ENCODE peak calls at places on chromosome 2, in four cellular contexts. M is CD8-positive, alpha-beta T cell; E is SK-N-SH; B is fibroblast of lung. P is an unnamed sample.

GRCh38 chr2:217559084-217559483 is 443.7 kb downstream of the TNS1 start:
- DNase-seq in M (no peak), E (no peak), B (no peak), P (no peak)

GRCh38 chr2:110873056-110873502 is 140.7 kb downstream of the ACOXL start:
- DNase-seq in M (no peak), E (no peak), B (no peak), P (no peak)

GRCh38 chr2:65227035-65227470 is 578 bp upstream of the ACTR2 start:
- DNase-seq in M (no peak), E (no peak), B (no peak), P (no peak)

GRCh38 chr2:85631316-85631715 is 15.3 kb downstream of the USP39 start:
- DNase-seq in M (no peak), E (no peak), B (no peak), P (no peak)

GRCh38 chr2:239265681-239266435 is 135.0 kb downstream of the HDAC4 start:
- DNase-seq in M (peak), E (no peak), B (no peak), P (no peak)

GRCh38 chr2:168635065-168635577 is 167.3 kb upstream of the NOSTRIN start:
- DNase-seq in M (no peak), E (peak), B (peak), P (no peak)

GRCh38 chr2:218218409-218219185 is 1.6 kb downstream of the ARPC2 start:
- DNase-seq in M (no peak), E (peak), B (no peak), P (no peak)

GRCh38 chr2:203225423-203226039 is 13.3 kb upstream of the CYP20A1 start:
- DNase-seq in M (no peak), E (no peak), B (peak), P (no peak)

GRCh38 chr2:13522917-13523821 is 806.4 kb downstream of the TRIB2 start:
- DNase-seq in M (no peak), E (no peak), B (no peak), P (no peak)

GRCh38 chr2:150716186-150716585 is 228.7 kb upstream of the RND3 start:
- DNase-seq in M (no peak), E (no peak), B (no peak), P (no peak)

GRCh38 chr2:102436284-102436683 is 13.3 kb downstream of the IL18RAP start:
- DNase-seq in M (no peak), E (no peak), B (peak), P (no peak)

GRCh38 chr2:132617989-132618388 is 52.0 kb downstream of the LYPD1 start:
- DNase-seq in M (no peak), E (no peak), B (no peak), P (no peak)

GRCh38 chr2:5699963-5700362 is 7.8 kb downstream of the SOX11 start:
- DNase-seq in M (no peak), E (no peak), B (no peak), P (no peak)

GRCh38 chr2:46002507-46002883 is 294.7 kb upstream of the EPAS1 start:
- DNase-seq in M (no peak), E (no peak), B (peak), P (no peak)

DNA sequence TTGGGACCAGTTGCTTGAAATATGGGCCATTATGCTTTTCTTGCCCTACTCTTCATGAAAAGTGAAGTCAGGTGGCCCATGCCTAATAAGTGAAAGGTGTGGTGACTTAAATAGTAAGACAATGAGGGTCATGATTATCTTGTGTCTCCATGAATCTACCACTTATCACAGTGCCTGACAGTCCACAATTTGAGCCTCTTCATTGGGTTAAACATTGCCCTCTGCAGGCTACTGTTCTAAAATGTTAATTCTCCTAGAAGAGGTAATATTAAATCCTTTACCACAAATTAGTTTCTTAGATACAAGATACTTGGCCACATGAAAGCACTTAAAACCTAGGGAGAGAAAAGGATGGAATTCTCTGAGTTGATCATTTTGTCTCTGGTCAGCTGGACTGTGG is 4.0 kb downstream of the EGR4 start:
- DNase-seq in M (no peak), E (no peak), B (no peak), P (no peak)
- TF ChIP-seq CTCF in M (no peak), E (no peak), B (peak), P (no peak)

GRCh38 chr2:134218414-134218813 is 35.5 kb upstream of the MGAT5 start:
- DNase-seq in M (no peak), E (no peak), B (no peak), P (no peak)

GRCh38 chr2:134218928-134219707 is 34.8 kb upstream of the MGAT5 start:
- DNase-seq in M (peak), E (no peak), B (no peak), P (no peak)

GRCh38 chr2:134217316-134217715 is 36.6 kb upstream of the MGAT5 start:
- DNase-seq in M (no peak), E (no peak), B (no peak), P (no peak)

GRCh38 chr2:134216152-134216829 is 37.6 kb upstream of the MGAT5 start:
- DNase-seq in M (no peak), E (no peak), B (no peak), P (no peak)

GRCh38 chr2:134217924-134218323 is 35.9 kb upstream of the MGAT5 start:
- DNase-seq in M (no peak), E (no peak), B (no peak), P (no peak)
- H3K27ac ChIP-seq in M (no peak), E (no peak), B (no peak), P (no peak)

DNA sequence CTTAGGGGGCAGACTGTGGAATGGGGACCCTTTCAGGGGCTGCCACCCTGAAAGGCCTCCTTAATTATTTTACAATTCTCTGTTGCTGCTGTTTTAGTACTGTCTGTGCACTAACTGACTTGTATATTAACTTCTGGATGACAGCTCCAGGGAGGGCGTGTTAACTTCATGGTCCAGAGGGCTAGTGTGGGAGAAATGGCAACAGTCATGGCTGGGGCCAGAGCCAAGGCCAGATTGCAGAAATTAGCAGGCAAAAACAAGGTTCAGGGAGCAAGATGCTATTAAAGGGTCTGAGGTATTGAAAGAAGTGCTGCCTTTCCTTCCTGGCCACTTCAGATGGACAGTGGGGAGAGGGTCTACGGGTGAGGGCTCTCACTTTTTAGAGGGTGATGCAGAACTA is 9.1 kb downstream of the WIPF1 start:
- DNase-seq in M (peak), E (no peak), B (no peak), P (no peak)
- TF ChIP-seq CTCF in M (no peak), E (no peak), B (no peak), P (no peak)

GRCh38 chr2:73106791-73107190 is 6.0 kb downstream of the RAB11FIP5 start:
- DNase-seq in M (no peak), E (no peak), B (no peak), P (no peak)
- H3K27ac ChIP-seq in M (no peak), E (no peak), B (peak), P (no peak)

GRCh38 chr2:105383456-105383855 is 15.4 kb downstream of the FHL2 start:
- DNase-seq in M (no peak), E (no peak), B (no peak), P (no peak)

GRCh38 chr2:105385703-105386540 is 12.9 kb downstream of the FHL2 start:
- DNase-seq in M (no peak), E (no peak), B (no peak), P (no peak)

GRCh38 chr2:105382177-105382576 is 16.7 kb downstream of the FHL2 start:
- DNase-seq in M (no peak), E (no peak), B (no peak), P (no peak)

GRCh38 chr2:105384861-105385260 is 14.0 kb downstream of the FHL2 start:
- DNase-seq in M (no peak), E (no peak), B (no peak), P (no peak)

DNA sequence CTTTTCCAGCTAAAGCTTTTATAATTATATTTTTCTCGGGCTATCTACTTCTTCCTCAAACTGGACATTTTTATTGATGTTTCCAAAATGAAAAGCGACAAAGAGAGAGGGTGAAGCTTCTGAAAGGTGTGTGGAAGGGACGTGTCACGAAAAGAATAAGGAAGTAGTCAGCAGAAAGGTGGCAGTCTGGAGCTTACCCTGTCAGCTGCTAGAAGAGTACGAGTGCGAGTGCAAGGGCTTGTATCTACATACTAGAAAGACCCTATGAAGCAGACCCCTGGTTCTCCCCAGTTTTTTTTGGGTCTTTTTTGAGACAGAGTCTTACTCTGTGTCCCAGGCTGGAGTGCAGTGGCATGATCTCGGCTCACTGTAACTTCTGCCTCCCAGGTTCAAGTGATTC is 14.6 kb downstream of the FHL2 start:
- DNase-seq in M (no peak), E (no peak), B (no peak), P (no peak)
- TF ChIP-seq CTCF in M (no peak), E (no peak), B (no peak), P (no peak)

GRCh38 chr2:227616631-227617030 is 667 bp upstream of the SCYGR4 start:
- DNase-seq in M (no peak), E (no peak), B (no peak), P (no peak)
- H3K27ac ChIP-seq in M (no peak), E (no peak), B (no peak), P (no peak)

GRCh38 chr2:191869178-191869577 is 22.3 kb upstream of the CAVIN2 start:
- DNase-seq in M (no peak), E (no peak), B (peak), P (no peak)

GRCh38 chr2:191866675-191867506 is 20.0 kb upstream of the CAVIN2 start:
- DNase-seq in M (no peak), E (no peak), B (peak), P (peak)

GRCh38 chr2:191867507-191867847 is 20.6 kb upstream of the CAVIN2 start:
- DNase-seq in M (no peak), E (no peak), B (no peak), P (no peak)

GRCh38 chr2:191869781-191870180 is 22.9 kb upstream of the CAVIN2 start:
- DNase-seq in M (no peak), E (no peak), B (peak), P (no peak)

DNA sequence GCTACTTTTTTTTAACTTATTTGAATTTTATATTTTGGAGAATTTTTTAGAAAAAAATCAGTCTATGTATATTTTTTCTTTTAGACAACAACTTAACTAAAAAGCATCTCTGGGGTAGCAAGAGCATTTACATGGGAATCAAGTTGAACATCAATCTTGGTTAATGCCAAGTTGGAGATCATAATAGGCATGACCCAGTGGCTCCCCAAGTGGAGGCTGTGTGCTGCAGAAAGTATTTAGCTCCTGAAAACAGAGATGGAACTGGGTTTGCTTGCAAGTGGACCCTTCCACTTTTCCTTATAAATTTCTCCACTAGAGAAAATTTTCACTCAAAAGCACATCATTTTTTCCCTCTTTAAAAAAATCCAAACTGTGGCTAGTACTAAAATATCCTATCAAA is 23.9 kb upstream of the CAVIN2 start:
- DNase-seq in M (no peak), E (no peak), B (no peak), P (no peak)
- TF ChIP-seq CTCF in M (no peak), E (peak), B (peak), P (peak)

GRCh38 chr2:36235877-36236276 is 119.7 kb upstream of the CRIM1 start:
- DNase-seq in M (no peak), E (no peak), B (no peak), P (no peak)
- H3K27ac ChIP-seq in M (no peak), E (no peak), B (no peak), P (no peak)

GRCh38 chr2:8803658-8804379 is 33.6 kb downstream of the KIDINS220 start:
- DNase-seq in M (no peak), E (no peak), B (peak), P (peak)
- TF ChIP-seq CTCF in M (no peak), E (no peak), B (no peak), P (peak)

P was measured in Panc1.